ENCODE peak calls at places on chromosomes 6 and 20, in five cellular contexts. O is hepatic stellate cell; W is stimulated activated naive CD4-positive, alpha-beta T cell; K is CD4-positive, alpha-beta T cell; Y is IMR-90. X is an unnamed sample.

GRCh38 chr20:38764563-38765355 is 16.5 kb downstream of the ACTR5 start:
- DNase-seq in O (peak; percentile 78), W (no peak), K (no peak), Y (peak; percentile 93), X (no peak)

GRCh38 chr20:51378171-51378928 is 164.2 kb downstream of the NFATC2 start:
- DNase-seq in O (no peak), W (no peak), K (no peak), Y (no peak), X (no peak)

GRCh38 chr6:1610497-1611321 is 994 bp downstream of the FOXC1 start:
- DNase-seq in O (peak; percentile 63), W (peak; percentile 40), K (no peak), Y (peak; percentile 29), X (no peak)

GRCh38 chr6:11132191-11132590 is 20.7 kb upstream of the ERVFRD-1 start:
- DNase-seq in O (no peak), W (no peak), K (no peak), Y (no peak), X (no peak)

GRCh38 chr6:149716181-149716580 is 1.7 kb downstream of the LATS1 start:
- DNase-seq in O (no peak), W (no peak), K (no peak), Y (no peak), X (no peak)

GRCh38 chr6:108501559-108501958 is 59.2 kb upstream of the FOXO3 start:
- DNase-seq in O (no peak), W (no peak), K (no peak), Y (peak; percentile 47), X (no peak)

GRCh38 chr6:33201935-33202334 is 1.3 kb downstream of the SLC39A7 start:
- DNase-seq in O (no peak), W (no peak), K (no peak), Y (no peak), X (no peak)

GRCh38 chr20:57908691-57909090 is 198.9 kb upstream of the PMEPA1 start:
- DNase-seq in O (no peak), W (no peak), K (no peak), Y (no peak), X (no peak)

GRCh38 chr20:54132612-54133433 is 41.0 kb downstream of the CYP24A1 start:
- DNase-seq in O (peak; percentile 31), W (no peak), K (no peak), Y (peak; percentile 98), X (no peak)

GRCh38 chr6:113672691-113673149 is 184.4 kb upstream of the MARCKS start:
- DNase-seq in O (peak; percentile 33), W (no peak), K (no peak), Y (peak; percentile 37), X (no peak)